ENCODE peak calls at places on chromosomes 3 and 15, in six cellular contexts. One of them, this sample, is unnamed.

GRCh38 chr15:66748320-66748779 is 46.3 kb downstream of the SMAD6 start:
- DNase-seq in AG09309: peak
- DNase-seq in GM12865: no peak
- DNase-seq in GM12878: no peak
- DNase-seq in IMR-90: peak
- DNase-seq in transverse colon: no peak
- DNase-seq in this sample: no peak

GRCh38 chr3:44136421-44136820 is 105.3 kb upstream of the TOPAZ1 start:
- DNase-seq in AG09309: no peak
- DNase-seq in GM12865: no peak
- DNase-seq in GM12878: no peak
- DNase-seq in IMR-90: no peak
- DNase-seq in transverse colon: no peak
- DNase-seq in this sample: no peak

GRCh38 chr3:54628888-54629368 is 298.9 kb downstream of the LRTM1 start:
- DNase-seq in AG09309: no peak
- DNase-seq in GM12865: no peak
- DNase-seq in GM12878: no peak
- DNase-seq in IMR-90: no peak
- DNase-seq in transverse colon: no peak
- DNase-seq in this sample: no peak

GRCh38 chr15:41161336-41161735 is 45.3 kb upstream of the INO80 start:
- DNase-seq in AG09309: no peak
- DNase-seq in GM12865: no peak
- DNase-seq in GM12878: no peak
- DNase-seq in IMR-90: peak
- DNase-seq in transverse colon: no peak
- DNase-seq in this sample: no peak

GRCh38 chr3:100005670-100006393 is 108.5 kb downstream of the FILIP1L start:
- DNase-seq in AG09309: no peak
- DNase-seq in GM12865: no peak
- DNase-seq in GM12878: no peak
- DNase-seq in IMR-90: peak
- DNase-seq in transverse colon: no peak
- DNase-seq in this sample: no peak

GRCh38 chr15:24659622-24660021 is 16.0 kb upstream of the NPAP1 start:
- DNase-seq in AG09309: no peak
- DNase-seq in GM12865: no peak
- DNase-seq in GM12878: no peak
- DNase-seq in IMR-90: no peak
- DNase-seq in transverse colon: no peak
- DNase-seq in this sample: no peak

GRCh38 chr3:134328147-134328591 is 46.1 kb downstream of the AMOTL2 start:
- DNase-seq in AG09309: peak
- DNase-seq in GM12865: no peak
- DNase-seq in GM12878: no peak
- DNase-seq in IMR-90: peak
- DNase-seq in transverse colon: no peak
- DNase-seq in this sample: no peak

GRCh38 chr3:146895026-146895749 is 290.0 kb upstream of the PLSCR5 start:
- DNase-seq in AG09309: peak
- DNase-seq in GM12865: no peak
- DNase-seq in GM12878: no peak
- DNase-seq in IMR-90: peak
- DNase-seq in transverse colon: no peak
- DNase-seq in this sample: no peak

GRCh38 chr3:197501496-197501878 is 54.3 kb downstream of the BDH1 start:
- DNase-seq in AG09309: no peak
- DNase-seq in GM12865: peak
- DNase-seq in GM12878: peak
- DNase-seq in IMR-90: peak
- DNase-seq in transverse colon: peak
- DNase-seq in this sample: peak

GRCh38 chr3:151403246-151403645 is 18.7 kb upstream of the P2RY12 start:
- DNase-seq in AG09309: peak
- DNase-seq in GM12865: no peak
- DNase-seq in GM12878: no peak
- DNase-seq in IMR-90: peak
- DNase-seq in transverse colon: no peak
- DNase-seq in this sample: no peak

GRCh38 chr3:30934208-30934550 is 39.7 kb upstream of the GADL1 start:
- DNase-seq in AG09309: peak
- DNase-seq in GM12865: peak
- DNase-seq in GM12878: no peak
- DNase-seq in IMR-90: peak
- DNase-seq in transverse colon: no peak
- DNase-seq in this sample: no peak

GRCh38 chr3:38468811-38469210 is 15.1 kb downstream of the ACVR2B start:
- DNase-seq in AG09309: no peak
- DNase-seq in GM12865: no peak
- DNase-seq in GM12878: no peak
- DNase-seq in IMR-90: no peak
- DNase-seq in transverse colon: peak
- DNase-seq in this sample: no peak

GRCh38 chr3:11452988-11453847 is 181.0 kb downstream of the ATG7 start:
- DNase-seq in AG09309: no peak
- DNase-seq in GM12865: no peak
- DNase-seq in GM12878: no peak
- DNase-seq in IMR-90: peak
- DNase-seq in transverse colon: no peak
- DNase-seq in this sample: no peak

GRCh38 chr3:34938784-34939183 is 700.5 kb upstream of the ARPP21 start:
- DNase-seq in AG09309: no peak
- DNase-seq in GM12865: no peak
- DNase-seq in GM12878: no peak
- DNase-seq in IMR-90: no peak
- DNase-seq in transverse colon: no peak
- DNase-seq in this sample: no peak

GRCh38 chr15:70792171-70792573 is 28.8 kb upstream of the UACA start:
- DNase-seq in AG09309: peak
- DNase-seq in GM12865: no peak
- DNase-seq in GM12878: no peak
- DNase-seq in IMR-90: peak
- DNase-seq in transverse colon: no peak
- DNase-seq in this sample: no peak

GRCh38 chr15:89971592-89971997 is 29.5 kb upstream of the ZNF710 start:
- DNase-seq in AG09309: peak
- DNase-seq in GM12865: peak
- DNase-seq in GM12878: peak
- DNase-seq in IMR-90: peak
- DNase-seq in transverse colon: peak
- DNase-seq in this sample: peak

GRCh38 chr3:134036291-134036690 is 6.6 kb upstream of the SLCO2A1 start:
- DNase-seq in AG09309: no peak
- DNase-seq in GM12865: no peak
- DNase-seq in GM12878: no peak
- DNase-seq in IMR-90: no peak
- DNase-seq in transverse colon: no peak
- DNase-seq in this sample: no peak

GRCh38 chr3:12707425-12707824 is 43.5 kb upstream of the RAF1 start:
- DNase-seq in AG09309: no peak
- DNase-seq in GM12865: no peak
- DNase-seq in GM12878: no peak
- DNase-seq in IMR-90: peak
- DNase-seq in transverse colon: no peak
- DNase-seq in this sample: no peak

GRCh38 chr15:68334661-68335124 is 57.1 kb downstream of the FEM1B start:
- DNase-seq in AG09309: peak
- DNase-seq in GM12865: no peak
- DNase-seq in GM12878: no peak
- DNase-seq in IMR-90: peak
- DNase-seq in transverse colon: no peak
- DNase-seq in this sample: no peak

GRCh38 chr3:13012228-13012691 is 61.0 kb downstream of the IQSEC1 start:
- DNase-seq in AG09309: no peak
- DNase-seq in GM12865: peak
- DNase-seq in GM12878: peak
- DNase-seq in IMR-90: peak
- DNase-seq in transverse colon: peak
- DNase-seq in this sample: peak

GRCh38 chr3:4413467-4413866 is 53.6 kb downstream of the SUMF1 start:
- DNase-seq in AG09309: no peak
- DNase-seq in GM12865: no peak
- DNase-seq in GM12878: no peak
- DNase-seq in IMR-90: no peak
- DNase-seq in transverse colon: no peak
- DNase-seq in this sample: no peak

GRCh38 chr3:51954713-51955112 is 468 bp upstream of the GPR62 start:
- DNase-seq in AG09309: no peak
- DNase-seq in GM12865: no peak
- DNase-seq in GM12878: no peak
- DNase-seq in IMR-90: no peak
- DNase-seq in transverse colon: no peak
- DNase-seq in this sample: no peak

GRCh38 chr3:149081772-149082171 is 4.6 kb downstream of the HLTF start:
- DNase-seq in AG09309: no peak
- DNase-seq in GM12865: no peak
- DNase-seq in GM12878: no peak
- DNase-seq in IMR-90: no peak
- DNase-seq in transverse colon: no peak
- DNase-seq in this sample: no peak

GRCh38 chr3:113557374-113557773 is 25.0 kb downstream of the SIDT1 start:
- DNase-seq in AG09309: no peak
- DNase-seq in GM12865: peak
- DNase-seq in GM12878: no peak
- DNase-seq in IMR-90: peak
- DNase-seq in transverse colon: no peak
- DNase-seq in this sample: no peak

GRCh38 chr15:55707523-55707922 is 35.4 kb downstream of the PRTG start:
- DNase-seq in AG09309: no peak
- DNase-seq in GM12865: no peak
- DNase-seq in GM12878: no peak
- DNase-seq in IMR-90: no peak
- DNase-seq in transverse colon: no peak
- DNase-seq in this sample: no peak

GRCh38 chr15:94943863-94944262 is 712.5 kb downstream of the MCTP2 start:
- DNase-seq in AG09309: no peak
- DNase-seq in GM12865: no peak
- DNase-seq in GM12878: no peak
- DNase-seq in IMR-90: no peak
- DNase-seq in transverse colon: no peak
- DNase-seq in this sample: no peak
- TF ChIP-seq CTCF in AG09309: no peak
- TF ChIP-seq CTCF in GM12865: no peak
- TF ChIP-seq CTCF in GM12878: no peak
- TF ChIP-seq CTCF in IMR-90: no peak
- TF ChIP-seq CTCF in transverse colon: no peak
- TF ChIP-seq CTCF in this sample: no peak

DNA sequence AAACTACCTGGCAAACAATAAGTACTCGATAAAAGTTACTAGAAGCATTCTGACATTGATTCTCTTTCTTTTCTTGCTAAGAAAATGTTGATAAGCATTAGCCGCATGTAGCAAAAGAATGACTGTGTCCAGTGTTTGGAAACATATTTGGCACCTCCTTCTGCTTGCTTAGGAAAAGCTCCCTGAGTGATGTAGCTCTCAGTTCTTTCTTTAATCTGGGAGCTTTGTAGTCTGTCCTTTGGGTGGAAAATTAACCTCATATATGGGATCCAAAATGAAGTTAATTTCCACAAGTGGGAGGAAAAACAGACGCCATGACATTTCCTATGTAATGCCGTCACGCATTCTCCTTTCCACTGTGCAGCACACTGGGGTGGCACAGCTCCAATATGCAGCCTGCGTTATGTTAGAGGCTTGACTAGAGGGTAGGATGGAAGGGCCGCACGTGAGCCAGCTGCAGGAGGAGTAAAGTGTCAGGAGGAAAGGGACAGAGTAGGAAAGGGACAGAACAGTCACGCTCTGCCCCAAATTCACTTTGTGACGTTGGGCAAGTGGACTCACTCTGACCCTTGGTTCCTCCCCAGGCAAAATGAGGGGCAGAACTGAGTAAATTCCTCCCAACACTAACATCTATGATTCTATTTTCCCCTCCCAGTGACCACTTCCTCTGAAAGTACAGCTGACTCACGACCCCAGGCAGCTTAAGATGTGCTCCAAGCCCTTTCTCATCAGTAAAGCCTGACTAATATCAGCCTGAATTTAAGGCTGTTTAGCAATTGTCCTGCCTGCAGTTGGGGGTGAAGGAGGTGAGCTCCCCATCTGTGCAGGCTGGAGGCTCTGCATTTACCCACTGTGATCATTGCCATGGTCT is 176.4 kb upstream of the PFN2 start:
- DNase-seq in AG09309: peak
- DNase-seq in GM12865: peak
- DNase-seq in GM12878: no peak
- DNase-seq in IMR-90: peak
- DNase-seq in transverse colon: peak
- DNase-seq in this sample: no peak
- H3K4me3 ChIP-seq in AG09309: no peak
- H3K4me3 ChIP-seq in GM12865: no peak
- H3K4me3 ChIP-seq in GM12878: no peak
- H3K4me3 ChIP-seq in IMR-90: peak
- H3K4me3 ChIP-seq in transverse colon: no peak
- H3K4me3 ChIP-seq in this sample: no peak

DNA sequence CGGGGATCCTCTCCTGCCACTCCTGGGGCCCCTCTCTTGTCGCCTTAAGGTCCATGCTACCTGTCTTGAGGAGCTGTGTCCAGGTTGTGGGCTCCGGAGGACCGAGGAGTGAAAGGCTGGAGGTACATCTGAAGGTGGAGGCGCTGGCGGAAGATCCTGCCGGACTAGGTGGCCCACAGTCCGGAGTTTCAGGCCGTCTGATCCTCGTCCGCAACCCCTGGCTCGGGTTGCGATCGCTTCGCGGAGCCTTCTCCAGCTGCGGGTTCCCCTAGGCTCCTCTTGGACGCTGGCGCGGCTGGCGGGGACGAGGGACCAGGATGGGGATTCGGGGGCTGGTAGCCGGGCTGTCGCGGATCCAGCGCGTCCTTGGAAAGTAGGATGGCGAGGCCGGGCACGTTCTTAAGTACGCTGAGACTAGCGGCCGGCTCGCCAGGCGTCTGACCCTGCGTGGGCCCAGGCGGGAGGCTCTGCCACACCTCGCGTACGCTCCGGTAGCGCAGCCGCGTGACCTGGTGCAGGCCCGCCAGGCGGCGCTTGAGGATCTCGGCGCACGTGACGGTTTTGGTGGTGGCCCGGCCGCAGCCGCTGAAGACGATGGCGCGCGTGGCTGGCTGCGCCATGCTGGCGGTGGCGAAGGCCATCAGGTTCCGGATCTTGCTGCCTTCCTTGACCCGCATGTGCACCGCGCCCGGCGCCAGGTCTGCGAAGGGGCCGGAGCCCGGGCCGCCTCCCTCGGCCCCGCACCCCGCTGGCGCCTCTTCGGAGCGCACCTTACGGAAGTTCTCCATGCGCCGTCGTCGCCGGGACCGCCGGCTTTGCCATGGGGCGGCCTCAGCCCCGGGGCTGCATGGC is 550 bp downstream of the RPP25 start:
- DNase-seq in AG09309: no peak
- DNase-seq in GM12865: peak
- DNase-seq in GM12878: no peak
- DNase-seq in IMR-90: peak
- DNase-seq in transverse colon: peak
- DNase-seq in this sample: no peak
- TF ChIP-seq CTCF in AG09309: peak
- TF ChIP-seq CTCF in GM12865: peak
- TF ChIP-seq CTCF in GM12878: peak
- TF ChIP-seq CTCF in IMR-90: peak
- TF ChIP-seq CTCF in transverse colon: peak
- TF ChIP-seq CTCF in this sample: peak

GRCh38 chr3:50502584-50503423 is 630 bp downstream of the CACNA2D2 start:
- DNase-seq in AG09309: no peak
- DNase-seq in GM12865: no peak
- DNase-seq in GM12878: no peak
- DNase-seq in IMR-90: no peak
- DNase-seq in transverse colon: no peak
- DNase-seq in this sample: no peak
- H3K4me3 ChIP-seq in AG09309: no peak
- H3K4me3 ChIP-seq in GM12865: no peak
- H3K4me3 ChIP-seq in GM12878: no peak
- H3K4me3 ChIP-seq in IMR-90: no peak
- H3K4me3 ChIP-seq in transverse colon: peak
- H3K4me3 ChIP-seq in this sample: no peak